ENCODE peak calls at places on chromosomes 3 and 15, in nine cellular contexts. P, I, S, G, L, Y, W, R and O are unnamed samples.
A peak's percentile ranks its signal among the peaks of the same experiment; 100 is the strongest.

GRCh38 chr3:137946341-137946973 is 63.5 kb upstream of the CLDN18 start:
- DNase-seq in P (peak; percentile 71), I (peak; percentile 34), S (peak; percentile 53), G (peak; percentile 32), L (peak; percentile 69), Y (peak; percentile 37), W (no peak), R (peak; percentile 33), O (peak; percentile 59)

GRCh38 chr3:19022546-19022945 is 125.8 kb upstream of the KCNH8 start:
- DNase-seq in P (no peak), I (no peak), S (no peak), G (no peak), L (no peak), Y (no peak), W (no peak), R (no peak), O (no peak)

GRCh38 chr3:22542311-22542710 is 660.8 kb upstream of the UBE2E2 start:
- DNase-seq in P (no peak), I (no peak), S (no peak), G (no peak), L (no peak), Y (no peak), W (no peak), R (no peak), O (no peak)

GRCh38 chr3:194806991-194807685 is 121.5 kb downstream of the FAM43A start:
- DNase-seq in P (no peak), I (no peak), S (no peak), G (no peak), L (peak; percentile 79), Y (no peak), W (no peak), R (no peak), O (no peak)

GRCh38 chr3:186241910-186242821 is 119.9 kb downstream of the DGKG start:
- DNase-seq in P (peak; percentile 80), I (no peak), S (no peak), G (no peak), L (peak; percentile 62), Y (peak; percentile 22), W (peak; percentile 21), R (peak; percentile 63), O (peak; percentile 17)

GRCh38 chr3:166367947-166368533 is 530.8 kb upstream of the BCHE start:
- DNase-seq in P (no peak), I (no peak), S (no peak), G (no peak), L (no peak), Y (no peak), W (no peak), R (no peak), O (no peak)

GRCh38 chr3:189304465-189305341 is 132.9 kb downstream of the TPRG1 start:
- DNase-seq in P (no peak), I (peak; percentile 27), S (peak; percentile 86), G (no peak), L (peak; percentile 69), Y (no peak), W (no peak), R (no peak), O (no peak)

GRCh38 chr3:123818324-123818920 is 65.7 kb downstream of the MYLK start:
- DNase-seq in P (no peak), I (no peak), S (no peak), G (no peak), L (peak; percentile 83), Y (no peak), W (no peak), R (no peak), O (no peak)

GRCh38 chr3:145578465-145578864 is 582.5 kb downstream of the PLOD2 start:
- DNase-seq in P (no peak), I (no peak), S (no peak), G (no peak), L (no peak), Y (no peak), W (no peak), R (no peak), O (no peak)

GRCh38 chr15:58453931-58454793 is 22.4 kb downstream of the LIPC start:
- DNase-seq in P (no peak), I (no peak), S (no peak), G (no peak), L (no peak), Y (no peak), W (no peak), R (peak; percentile 58), O (no peak)

GRCh38 chr15:51322622-51323296 is 15.6 kb downstream of the CYP19A1 start:
- DNase-seq in P (no peak), I (no peak), S (no peak), G (no peak), L (no peak), Y (no peak), W (no peak), R (no peak), O (no peak)

GRCh38 chr3:151468284-151468917 is 7.5 kb upstream of the IGSF10 start:
- DNase-seq in P (peak; percentile 73), I (no peak), S (no peak), G (peak; percentile 47), L (peak; percentile 66), Y (peak; percentile 12), W (no peak), R (no peak), O (peak; percentile 51)

GRCh38 chr3:13849018-13849417 is 30.9 kb downstream of the WNT7A start:
- DNase-seq in P (no peak), I (no peak), S (no peak), G (no peak), L (no peak), Y (no peak), W (no peak), R (no peak), O (no peak)

GRCh38 chr3:25855281-25855680 is 65.4 kb downstream of the OXSM start:
- DNase-seq in P (no peak), I (no peak), S (no peak), G (no peak), L (peak; percentile 1), Y (no peak), W (no peak), R (no peak), O (no peak)

GRCh38 chr3:50296721-50297383 is 2.4 kb downstream of the HYAL3 start:
- DNase-seq in P (no peak), I (no peak), S (no peak), G (no peak), L (no peak), Y (no peak), W (no peak), R (no peak), O (no peak)

GRCh38 chr15:99331366-99331765 is 80.1 kb downstream of the LRRC28 start:
- DNase-seq in P (no peak), I (no peak), S (no peak), G (no peak), L (peak; percentile 38), Y (no peak), W (no peak), R (no peak), O (no peak)

GRCh38 chr15:70158996-70159355 is 61.3 kb upstream of the TLE3 start:
- DNase-seq in P (no peak), I (no peak), S (no peak), G (no peak), L (no peak), Y (no peak), W (no peak), R (no peak), O (no peak)

GRCh38 chr3:138114988-138115971 is at the start of gene DZIP1L:
- DNase-seq in P (peak; percentile 35), I (peak; percentile 37), S (no peak), G (no peak), L (peak; percentile 87), Y (no peak), W (no peak), R (peak; percentile 39), O (no peak)

GRCh38 chr3:157103280-157103679 is 56.7 kb downstream of the CCNL1 start:
- DNase-seq in P (no peak), I (no peak), S (no peak), G (peak; percentile 14), L (no peak), Y (no peak), W (no peak), R (no peak), O (no peak)

GRCh38 chr3:197023241-197023997 is 6.2 kb downstream of the MELTF start:
- DNase-seq in P (no peak), I (no peak), S (no peak), G (no peak), L (no peak), Y (no peak), W (no peak), R (no peak), O (no peak)

GRCh38 chr3:36876181-36876936 is 68.5 kb downstream of the TRANK1 start:
- DNase-seq in P (no peak), I (no peak), S (no peak), G (peak; percentile 72), L (no peak), Y (peak; percentile 6), W (no peak), R (no peak), O (peak; percentile 70)

GRCh38 chr15:62495670-62496328 is 330.7 kb upstream of the C2CD4B start:
- DNase-seq in P (no peak), I (no peak), S (no peak), G (no peak), L (peak; percentile 95), Y (no peak), W (no peak), R (no peak), O (no peak)

GRCh38 chr3:120568624-120569023 is 27.5 kb upstream of the NDUFB4 start:
- DNase-seq in P (no peak), I (no peak), S (no peak), G (no peak), L (peak; percentile 49), Y (no peak), W (no peak), R (no peak), O (no peak)

GRCh38 chr15:58463815-58464697 is 32.3 kb downstream of the LIPC start:
- DNase-seq in P (no peak), I (no peak), S (no peak), G (no peak), L (peak; percentile 55), Y (no peak), W (no peak), R (no peak), O (no peak)

GRCh38 chr15:63145426-63145825 is 11.9 kb downstream of the RPS27L start:
- DNase-seq in P (no peak), I (no peak), S (no peak), G (no peak), L (no peak), Y (no peak), W (no peak), R (no peak), O (no peak)

GRCh38 chr15:89385596-89386242 is 51.1 kb upstream of the POLG start:
- DNase-seq in P (no peak), I (no peak), S (no peak), G (no peak), L (no peak), Y (no peak), W (no peak), R (no peak), O (no peak)

GRCh38 chr3:123348471-123349200 is 100.3 kb downstream of the ADCY5 start:
- DNase-seq in P (no peak), I (no peak), S (no peak), G (no peak), L (no peak), Y (no peak), W (no peak), R (no peak), O (no peak)

GRCh38 chr15:35308802-35309201 is 223.7 kb upstream of the NANOGP8 start:
- DNase-seq in P (no peak), I (no peak), S (no peak), G (no peak), L (peak; percentile 99), Y (no peak), W (no peak), R (no peak), O (no peak)